ENCODE peak calls at places on chromosomes 7 and 10, in nine cellular contexts. X, M, Q, S, H, T, Y, W and B are unnamed samples.

GRCh38 chr7:72217151-72217550 is 195.0 kb downstream of the CALN1 start:
- DNase-seq in Q (no peak), T (no peak), W (no peak), H (no peak), M (no peak), Y (no peak), S (no peak), X (no peak), B (no peak)

GRCh38 chr10:35506741-35507140 is 98.4 kb upstream of the GJD4 start:
- DNase-seq in T (no peak), S (no peak), Q (no peak), W (no peak), H (no peak), Y (no peak), M (no peak), X (no peak), B (no peak)

GRCh38 chr7:92588561-92588960 is 1.6 kb downstream of the FAM133B start:
- DNase-seq in S (no peak), W (no peak), T (no peak), X (no peak), Q (peak; percentile 13), M (no peak), Y (no peak), H (no peak), B (no peak)

GRCh38 chr10:2949221-2949947 is 118.0 kb upstream of the PFKP start:
- DNase-seq in M (no peak), T (no peak), H (no peak), Y (no peak), X (no peak), W (no peak), S (no peak), Q (peak; percentile 33), B (no peak)

GRCh38 chr7:38321967-38322366 is 48.5 kb upstream of the TARP start:
- DNase-seq in W (no peak), Q (no peak), M (no peak), Y (no peak), X (no peak), H (no peak), S (no peak), T (no peak), B (no peak)

GRCh38 chr10:118564652-118565051 is 30.8 kb downstream of the PRLHR start:
- DNase-seq in H (no peak), M (no peak), T (no peak), X (no peak), Y (no peak), Q (peak; percentile 16), S (no peak), W (no peak), B (no peak)

GRCh38 chr7:102317231-102318059 is 30.8 kb downstream of the SH2B2 start:
- DNase-seq in X (no peak), T (no peak), M (no peak), Q (no peak), H (no peak), Y (no peak), S (no peak), W (no peak), B (no peak)

GRCh38 chr7:55550838-55551537 is 21.3 kb downstream of the VOPP1 start:
- DNase-seq in M (no peak), Q (no peak), W (no peak), Y (no peak), X (no peak), S (no peak), H (no peak), T (no peak), B (no peak)

GRCh38 chr7:35004531-35005096 is 32.7 kb downstream of the DPY19L1 start:
- DNase-seq in M (no peak), S (no peak), W (no peak), Y (no peak), T (peak; percentile 36), X (no peak), Q (peak; percentile 54), H (no peak), B (peak; percentile 9)

GRCh38 chr7:18458830-18459229 is 36.7 kb upstream of the HDAC9 start:
- DNase-seq in X (peak; percentile 15), S (peak; percentile 75), M (no peak), T (no peak), Y (no peak), W (no peak), H (no peak), Q (no peak), B (no peak)

GRCh38 chr10:76017733-76018433 is 586.5 kb downstream of the LRMDA start:
- DNase-seq in X (no peak), Q (no peak), W (no peak), S (no peak), M (no peak), Y (no peak), H (no peak), T (no peak), B (no peak)

GRCh38 chr10:76021391-76021790 is 590.0 kb downstream of the LRMDA start:
- DNase-seq in W (no peak), Q (no peak), X (no peak), S (no peak), T (no peak), H (no peak), Y (no peak), M (no peak), B (no peak)

GRCh38 chr10:76022366-76022765 is 590.9 kb downstream of the LRMDA start:
- DNase-seq in X (no peak), M (no peak), S (no peak), T (no peak), H (no peak), Y (no peak), W (no peak), Q (no peak), B (no peak)

GRCh38 chr10:76023007-76023406 is 591.6 kb downstream of the LRMDA start:
- DNase-seq in Y (no peak), M (no peak), S (no peak), X (no peak), H (no peak), W (no peak), T (no peak), Q (no peak), B (no peak)

DNA sequence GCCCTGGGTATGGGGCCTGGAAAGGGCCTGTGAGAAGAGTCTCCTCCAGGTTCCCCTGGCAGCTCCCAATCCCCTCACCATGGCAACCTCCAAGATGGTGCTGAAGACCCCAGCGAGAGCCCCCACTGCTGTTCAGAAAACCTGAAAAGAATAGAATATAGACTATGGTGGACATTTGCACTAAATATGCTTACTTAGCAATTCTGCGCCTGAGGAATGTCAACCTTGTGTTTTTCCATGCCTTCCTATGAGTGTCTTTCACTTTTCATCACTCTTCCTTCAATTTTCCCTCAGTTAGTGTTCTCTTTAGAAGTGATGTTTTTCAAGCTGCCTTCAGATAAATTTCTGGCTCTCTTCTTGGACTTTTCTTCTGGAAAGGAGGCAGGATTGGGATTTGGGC is 589.2 kb downstream of the LRMDA start:
- DNase-seq in X (no peak), W (no peak), Y (no peak), T (no peak), Q (no peak), S (no peak), M (no peak), H (no peak), B (no peak)
- H3K4me3 ChIP-seq in X (no peak overlapping the region), W (no peak overlapping the region), Y (no peak overlapping the region), T (no peak overlapping the region), Q (no peak overlapping the region), S (no peak overlapping the region), M (no peak overlapping the region), H (no peak overlapping the region), B (no peak overlapping the region)

DNA sequence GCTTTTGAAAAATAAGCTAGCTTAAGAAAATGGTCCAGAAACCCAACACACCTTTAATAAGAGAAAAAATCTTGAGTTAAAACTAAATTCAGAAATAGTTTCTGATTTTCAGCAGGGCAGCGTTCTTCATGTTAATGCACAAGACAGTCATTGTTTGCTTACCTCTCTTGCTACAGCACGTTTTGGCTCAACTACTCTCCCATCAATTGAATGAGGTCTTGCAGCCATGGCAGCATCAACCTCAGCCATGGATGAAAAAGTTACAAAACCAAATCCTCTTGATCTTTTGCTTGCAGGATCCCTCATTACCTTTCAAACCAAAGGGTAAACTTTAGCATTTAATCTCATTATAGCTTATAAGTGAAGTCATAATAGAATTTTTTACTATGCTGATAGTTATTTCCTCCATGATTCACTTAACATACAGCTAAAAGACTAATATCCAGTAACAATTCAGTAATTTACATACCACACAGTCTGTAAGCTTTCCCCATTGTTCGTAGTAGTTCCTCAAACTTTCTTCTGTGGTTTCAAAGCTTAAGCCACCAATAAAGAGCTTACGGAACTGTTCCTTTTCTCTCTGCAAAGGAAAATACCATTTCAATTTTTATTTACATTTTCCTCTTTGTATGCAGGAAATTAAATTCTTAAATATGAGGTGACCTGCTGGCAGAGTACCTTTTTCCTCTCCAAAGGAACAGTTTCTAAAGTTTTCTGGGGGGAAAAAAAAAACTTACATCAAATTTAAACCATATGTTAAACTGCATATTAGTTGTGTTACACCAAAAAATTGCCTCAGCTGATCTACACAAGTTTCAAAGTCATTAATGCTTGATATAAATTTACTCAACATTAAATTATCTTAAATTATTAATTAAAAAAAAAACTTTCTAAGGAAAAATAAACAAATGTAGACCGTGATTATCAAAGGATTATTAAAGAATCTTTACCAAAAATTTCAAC is 3.1 kb downstream of the HNRNPA2B1 start:
- DNase-seq in X (no peak), Q (no peak), W (no peak), S (no peak), M (no peak), Y (no peak), T (no peak), H (no peak), B (no peak)
- H3K4me3 ChIP-seq in X (peak overlapping the region; percentile 100), Q (peak overlapping the region; percentile 91), W (peak overlapping the region; percentile 87), S (peak overlapping the region; percentile 100), M (peak overlapping the region; percentile 95), Y (peak overlapping the region; percentile 98), T (peak overlapping the region; percentile 98), H (no peak overlapping the region), B (peak overlapping the region; percentile 88)

DNA sequence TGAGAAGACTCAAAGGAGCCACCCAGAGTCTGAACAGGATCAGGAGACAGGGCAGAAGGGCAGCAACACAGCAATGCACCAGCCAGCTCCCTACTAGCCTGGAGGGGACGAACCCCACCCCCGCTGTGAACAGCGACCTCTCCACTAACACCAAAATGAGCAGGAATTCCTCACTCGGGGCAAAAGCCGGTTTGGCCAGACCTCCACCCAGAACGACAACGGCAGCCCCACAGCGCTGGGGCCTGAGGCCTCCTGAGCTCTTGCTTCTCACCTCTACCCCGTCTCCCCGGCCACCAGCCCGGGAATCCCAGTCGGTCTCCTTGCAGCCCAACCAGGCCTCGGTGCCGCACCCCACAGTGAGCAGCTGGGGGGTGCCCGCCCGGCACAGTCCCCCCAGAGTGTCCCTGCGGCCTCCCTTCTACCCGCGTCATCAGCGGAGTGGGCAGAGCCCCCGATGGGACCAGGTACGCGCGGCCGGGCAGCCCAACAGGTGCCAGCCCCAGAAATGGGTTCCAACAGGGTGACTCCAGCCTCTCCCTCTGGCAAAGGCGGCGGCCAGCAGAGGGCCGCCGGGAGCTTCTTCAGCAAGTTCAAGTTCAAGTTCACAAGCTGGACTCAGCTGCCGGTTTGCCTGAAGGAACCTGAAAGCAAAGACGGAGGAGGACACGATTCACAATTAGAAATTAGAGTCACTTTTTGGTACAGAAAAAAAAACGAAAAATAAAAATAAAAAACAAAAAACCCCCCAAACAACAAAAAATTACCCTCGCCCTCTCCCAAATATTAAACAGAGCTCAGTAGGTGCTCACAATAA is 129.0 kb downstream of the MARCHF5 start:
- DNase-seq in Q (no peak), H (peak; percentile 48), Y (no peak), W (no peak), M (no peak), X (no peak), S (peak; percentile 12), T (peak; percentile 17), B (peak; percentile 6)
- H3K4me3 ChIP-seq in Q (no peak overlapping the region), H (no peak overlapping the region), Y (peak overlapping the region; percentile 39), W (no peak overlapping the region), M (no peak overlapping the region), X (peak overlapping the region; percentile 30), S (peak overlapping the region; percentile 36), T (peak overlapping the region; percentile 37), B (peak overlapping the region; percentile 31)

GRCh38 chr7:48140001-48140681 is 31.1 kb upstream of the ABCA13 start:
- DNase-seq in W (peak; percentile 51), X (no peak), Q (no peak), Y (no peak), S (no peak), H (peak; percentile 64), M (no peak), T (no peak), B (no peak)
- H3K4me3 ChIP-seq in W (no peak overlapping the region), X (no peak overlapping the region), Q (no peak overlapping the region), Y (peak overlapping the region; percentile 8), S (no peak overlapping the region), H (no peak overlapping the region), M (no peak overlapping the region), T (no peak overlapping the region), B (no peak overlapping the region)